ENCODE peak calls at places on chromosomes 1 and 21, in four cellular contexts. One of them, this sample, is unnamed.

GRCh38 chr1:53339736-53340385 is 12.0 kb upstream of the LRP8 start:
- DNase-seq in non-pigmented ciliary epithelial cell: no peak
- DNase-seq in T follicular helper cell: no peak
- DNase-seq in DMS53: no peak
- DNase-seq in this sample: no peak

GRCh38 chr21:38651570-38651969 is 153.3 kb upstream of the ERG start:
- DNase-seq in non-pigmented ciliary epithelial cell: no peak
- DNase-seq in DMS53: no peak
- DNase-seq in T follicular helper cell: no peak
- DNase-seq in this sample: no peak

GRCh38 chr21:45262616-45263015 is 25.1 kb downstream of the POFUT2 start:
- DNase-seq in non-pigmented ciliary epithelial cell: no peak
- DNase-seq in DMS53: no peak
- DNase-seq in T follicular helper cell: no peak
- DNase-seq in this sample: no peak

GRCh38 chr21:41640756-41641509 is 125.9 kb downstream of the RIPK4 start:
- DNase-seq in DMS53: no peak
- DNase-seq in T follicular helper cell: no peak
- DNase-seq in non-pigmented ciliary epithelial cell: no peak
- DNase-seq in this sample: no peak

GRCh38 chr1:47487826-47488450 is 50.1 kb downstream of the FOXD2 start:
- DNase-seq in non-pigmented ciliary epithelial cell: no peak
- DNase-seq in DMS53: no peak
- DNase-seq in T follicular helper cell: no peak
- DNase-seq in this sample: no peak

GRCh38 chr1:71068325-71069240 is 12.3 kb downstream of the ZRANB2 start:
- DNase-seq in DMS53: no peak
- DNase-seq in non-pigmented ciliary epithelial cell: no peak
- DNase-seq in T follicular helper cell: no peak
- DNase-seq in this sample: no peak

GRCh38 chr1:33036051-33036525 is 595 bp downstream of the AK2 start:
- DNase-seq in non-pigmented ciliary epithelial cell: no peak
- DNase-seq in DMS53: peak
- DNase-seq in T follicular helper cell: no peak
- DNase-seq in this sample: no peak

GRCh38 chr1:67888707-67889106 is 55.4 kb upstream of the GNG12 start:
- DNase-seq in non-pigmented ciliary epithelial cell: peak
- DNase-seq in DMS53: peak
- DNase-seq in T follicular helper cell: no peak
- DNase-seq in this sample: no peak

GRCh38 chr1:175208773-175209492 is 16.4 kb upstream of the KIAA0040 start:
- DNase-seq in non-pigmented ciliary epithelial cell: no peak
- DNase-seq in T follicular helper cell: peak
- DNase-seq in DMS53: no peak
- DNase-seq in this sample: peak

GRCh38 chr1:149979245-149979971 is 31.1 kb downstream of the OTUD7B start:
- DNase-seq in non-pigmented ciliary epithelial cell: no peak
- DNase-seq in T follicular helper cell: no peak
- DNase-seq in DMS53: no peak
- DNase-seq in this sample: no peak

GRCh38 chr1:235105051-235106043 is 23.3 kb downstream of the TOMM20 start:
- DNase-seq in non-pigmented ciliary epithelial cell: no peak
- DNase-seq in T follicular helper cell: no peak
- DNase-seq in DMS53: peak
- DNase-seq in this sample: no peak

GRCh38 chr1:248229360-248229908 is 1.8 kb upstream of the OR2M4 start:
- DNase-seq in DMS53: no peak
- DNase-seq in non-pigmented ciliary epithelial cell: no peak
- DNase-seq in T follicular helper cell: no peak
- DNase-seq in this sample: no peak

GRCh38 chr1:16126160-16126559 is 29.7 kb downstream of the EPHA2 start:
- DNase-seq in T follicular helper cell: no peak
- DNase-seq in non-pigmented ciliary epithelial cell: no peak
- DNase-seq in DMS53: no peak
- DNase-seq in this sample: no peak

GRCh38 chr1:226649780-226650179 is 89.3 kb downstream of the ITPKB start:
- DNase-seq in T follicular helper cell: no peak
- DNase-seq in non-pigmented ciliary epithelial cell: no peak
- DNase-seq in DMS53: peak
- DNase-seq in this sample: no peak

GRCh38 chr1:8873506-8874229 is 4.8 kb downstream of the ENO1 start:
- DNase-seq in DMS53: peak
- DNase-seq in non-pigmented ciliary epithelial cell: peak
- DNase-seq in T follicular helper cell: peak
- DNase-seq in this sample: peak

GRCh38 chr1:202580604-202581003 is 129.7 kb downstream of the SYT2 start:
- DNase-seq in non-pigmented ciliary epithelial cell: no peak
- DNase-seq in DMS53: no peak
- DNase-seq in T follicular helper cell: no peak
- DNase-seq in this sample: no peak

GRCh38 chr1:195462646-195463045 is 1145.6 kb downstream of the KCNT2 start:
- DNase-seq in DMS53: no peak
- DNase-seq in T follicular helper cell: no peak
- DNase-seq in non-pigmented ciliary epithelial cell: peak
- DNase-seq in this sample: no peak

GRCh38 chr1:119632836-119633235 is 15.2 kb downstream of the ZNF697 start:
- DNase-seq in DMS53: no peak
- DNase-seq in T follicular helper cell: no peak
- DNase-seq in non-pigmented ciliary epithelial cell: no peak
- DNase-seq in this sample: no peak

GRCh38 chr1:92485374-92486250 is 1.1 kb downstream of the GFI1 start:
- DNase-seq in T follicular helper cell: peak
- DNase-seq in DMS53: peak
- DNase-seq in non-pigmented ciliary epithelial cell: no peak
- DNase-seq in this sample: peak

GRCh38 chr1:18907914-18908845 is 5.8 kb upstream of the ALDH4A1 start:
- DNase-seq in T follicular helper cell: no peak
- DNase-seq in non-pigmented ciliary epithelial cell: no peak
- DNase-seq in DMS53: no peak
- DNase-seq in this sample: no peak